ENCODE peak calls at places on chromosomes 5 and 9, in ten cellular contexts. One of them, this sample, is unnamed.

GRCh38 chr9:10062629-10063395 is 550.0 kb downstream of the PTPRD start:
- DNase-seq in NCI-H1092: no peak
- DNase-seq in M059J: peak; percentile 18
- DNase-seq in NCI-H460: no peak
- DNase-seq in HCEC 1CT: peak; percentile 56
- DNase-seq in activated naive CD8-positive, alpha-beta T cell treated with anti-CD3 and anti-CD28 coated beads, Interleukin-2, amount 50 U/mL, for 24 hours: no peak
- DNase-seq in SW480: no peak
- DNase-seq in NCI-H345: no peak
- DNase-seq in pancreas: no peak
- DNase-seq in adipocyte: peak; percentile 66
- DNase-seq in this sample: no peak

GRCh38 chr9:129321511-129322021 is 143.5 kb upstream of the IER5L start:
- DNase-seq in NCI-H1092: no peak
- DNase-seq in M059J: no peak
- DNase-seq in NCI-H460: no peak
- DNase-seq in HCEC 1CT: no peak
- DNase-seq in activated naive CD8-positive, alpha-beta T cell treated with anti-CD3 and anti-CD28 coated beads, Interleukin-2, amount 50 U/mL, for 24 hours: no peak
- DNase-seq in SW480: no peak
- DNase-seq in NCI-H345: no peak
- DNase-seq in pancreas: no peak
- DNase-seq in adipocyte: no peak
- DNase-seq in this sample: no peak

GRCh38 chr5:119304439-119304838 is 51.4 kb upstream of the TNFAIP8 start:
- DNase-seq in NCI-H1092: no peak
- DNase-seq in M059J: peak; percentile 35
- DNase-seq in NCI-H460: no peak
- DNase-seq in HCEC 1CT: peak; percentile 24
- DNase-seq in activated naive CD8-positive, alpha-beta T cell treated with anti-CD3 and anti-CD28 coated beads, Interleukin-2, amount 50 U/mL, for 24 hours: no peak
- DNase-seq in SW480: no peak
- DNase-seq in NCI-H345: no peak
- DNase-seq in pancreas: no peak
- DNase-seq in adipocyte: no peak
- DNase-seq in this sample: no peak

GRCh38 chr9:18707078-18707477 is 233.1 kb downstream of the ADAMTSL1 start:
- DNase-seq in NCI-H1092: no peak
- DNase-seq in M059J: no peak
- DNase-seq in NCI-H460: no peak
- DNase-seq in HCEC 1CT: no peak
- DNase-seq in activated naive CD8-positive, alpha-beta T cell treated with anti-CD3 and anti-CD28 coated beads, Interleukin-2, amount 50 U/mL, for 24 hours: no peak
- DNase-seq in SW480: no peak
- DNase-seq in NCI-H345: no peak
- DNase-seq in pancreas: no peak
- DNase-seq in adipocyte: peak; percentile 81
- DNase-seq in this sample: no peak

GRCh38 chr5:148963679-148964078 is 99.2 kb downstream of the SH3TC2 start:
- DNase-seq in NCI-H1092: no peak
- DNase-seq in M059J: no peak
- DNase-seq in NCI-H460: no peak
- DNase-seq in HCEC 1CT: no peak
- DNase-seq in activated naive CD8-positive, alpha-beta T cell treated with anti-CD3 and anti-CD28 coated beads, Interleukin-2, amount 50 U/mL, for 24 hours: no peak
- DNase-seq in SW480: no peak
- DNase-seq in NCI-H345: no peak
- DNase-seq in pancreas: no peak
- DNase-seq in adipocyte: no peak
- DNase-seq in this sample: no peak

GRCh38 chr5:21693591-21693990 is 1159.6 kb downstream of the CDH12 start:
- DNase-seq in NCI-H1092: no peak
- DNase-seq in M059J: no peak
- DNase-seq in NCI-H460: no peak
- DNase-seq in HCEC 1CT: no peak
- DNase-seq in activated naive CD8-positive, alpha-beta T cell treated with anti-CD3 and anti-CD28 coated beads, Interleukin-2, amount 50 U/mL, for 24 hours: no peak
- DNase-seq in SW480: no peak
- DNase-seq in NCI-H345: no peak
- DNase-seq in pancreas: no peak
- DNase-seq in adipocyte: no peak
- DNase-seq in this sample: no peak

GRCh38 chr9:136827794-136828473 is 14.3 kb upstream of the AJM1 start:
- DNase-seq in NCI-H1092: no peak
- DNase-seq in M059J: no peak
- DNase-seq in NCI-H460: no peak
- DNase-seq in HCEC 1CT: no peak
- DNase-seq in activated naive CD8-positive, alpha-beta T cell treated with anti-CD3 and anti-CD28 coated beads, Interleukin-2, amount 50 U/mL, for 24 hours: no peak
- DNase-seq in SW480: no peak
- DNase-seq in NCI-H345: no peak
- DNase-seq in pancreas: peak; percentile 44
- DNase-seq in adipocyte: no peak
- DNase-seq in this sample: no peak

GRCh38 chr5:92566113-92566767 is 1014.8 kb downstream of the NR2F1-AS1 start:
- DNase-seq in NCI-H1092: no peak
- DNase-seq in M059J: no peak
- DNase-seq in NCI-H460: no peak
- DNase-seq in HCEC 1CT: no peak
- DNase-seq in activated naive CD8-positive, alpha-beta T cell treated with anti-CD3 and anti-CD28 coated beads, Interleukin-2, amount 50 U/mL, for 24 hours: no peak
- DNase-seq in SW480: no peak
- DNase-seq in NCI-H345: no peak
- DNase-seq in pancreas: no peak
- DNase-seq in adipocyte: no peak
- DNase-seq in this sample: no peak

GRCh38 chr9:73412874-73413273 is 261.2 kb downstream of the ANXA1 start:
- DNase-seq in NCI-H1092: no peak
- DNase-seq in M059J: no peak
- DNase-seq in NCI-H460: no peak
- DNase-seq in HCEC 1CT: no peak
- DNase-seq in activated naive CD8-positive, alpha-beta T cell treated with anti-CD3 and anti-CD28 coated beads, Interleukin-2, amount 50 U/mL, for 24 hours: no peak
- DNase-seq in SW480: no peak
- DNase-seq in NCI-H345: no peak
- DNase-seq in pancreas: no peak
- DNase-seq in adipocyte: no peak
- DNase-seq in this sample: no peak

GRCh38 chr5:32504923-32505596 is 60.5 kb upstream of the ZFR start:
- DNase-seq in NCI-H1092: peak; percentile 91
- DNase-seq in M059J: peak; percentile 59
- DNase-seq in NCI-H460: no peak
- DNase-seq in HCEC 1CT: peak; percentile 90
- DNase-seq in activated naive CD8-positive, alpha-beta T cell treated with anti-CD3 and anti-CD28 coated beads, Interleukin-2, amount 50 U/mL, for 24 hours: no peak
- DNase-seq in SW480: no peak
- DNase-seq in NCI-H345: peak; percentile 81
- DNase-seq in pancreas: no peak
- DNase-seq in adipocyte: peak; percentile 96
- DNase-seq in this sample: no peak

GRCh38 chr9:88291853-88292252 is 96.4 kb upstream of the SPIN1 start:
- DNase-seq in NCI-H1092: no peak
- DNase-seq in M059J: no peak
- DNase-seq in NCI-H460: no peak
- DNase-seq in HCEC 1CT: no peak
- DNase-seq in activated naive CD8-positive, alpha-beta T cell treated with anti-CD3 and anti-CD28 coated beads, Interleukin-2, amount 50 U/mL, for 24 hours: no peak
- DNase-seq in SW480: no peak
- DNase-seq in NCI-H345: no peak
- DNase-seq in pancreas: no peak
- DNase-seq in adipocyte: no peak
- DNase-seq in this sample: no peak

GRCh38 chr9:107491081-107492053 is 1.8 kb upstream of the KLF4 start:
- DNase-seq in NCI-H1092: peak; percentile 17
- DNase-seq in M059J: peak; percentile 26
- DNase-seq in NCI-H460: no peak
- DNase-seq in HCEC 1CT: no peak
- DNase-seq in activated naive CD8-positive, alpha-beta T cell treated with anti-CD3 and anti-CD28 coated beads, Interleukin-2, amount 50 U/mL, for 24 hours: no peak
- DNase-seq in SW480: no peak
- DNase-seq in NCI-H345: no peak
- DNase-seq in pancreas: no peak
- DNase-seq in adipocyte: peak; percentile 3
- DNase-seq in this sample: no peak

GRCh38 chr5:31378838-31379237 is 153.1 kb downstream of the DROSHA start:
- DNase-seq in NCI-H1092: no peak
- DNase-seq in M059J: peak; percentile 58
- DNase-seq in NCI-H460: no peak
- DNase-seq in HCEC 1CT: no peak
- DNase-seq in activated naive CD8-positive, alpha-beta T cell treated with anti-CD3 and anti-CD28 coated beads, Interleukin-2, amount 50 U/mL, for 24 hours: no peak
- DNase-seq in SW480: no peak
- DNase-seq in NCI-H345: no peak
- DNase-seq in pancreas: no peak
- DNase-seq in adipocyte: peak; percentile 51
- DNase-seq in this sample: no peak

GRCh38 chr9:116959775-116960174 is 272.7 kb downstream of the TRIM32 start:
- DNase-seq in NCI-H1092: no peak
- DNase-seq in M059J: peak; percentile 87
- DNase-seq in NCI-H460: no peak
- DNase-seq in HCEC 1CT: no peak
- DNase-seq in activated naive CD8-positive, alpha-beta T cell treated with anti-CD3 and anti-CD28 coated beads, Interleukin-2, amount 50 U/mL, for 24 hours: no peak
- DNase-seq in SW480: no peak
- DNase-seq in NCI-H345: no peak
- DNase-seq in pancreas: no peak
- DNase-seq in adipocyte: no peak
- DNase-seq in this sample: no peak

GRCh38 chr9:134187110-134187531 is 22.8 kb upstream of the RNU6ATAC start:
- DNase-seq in NCI-H1092: no peak
- DNase-seq in M059J: no peak
- DNase-seq in NCI-H460: no peak
- DNase-seq in HCEC 1CT: no peak
- DNase-seq in activated naive CD8-positive, alpha-beta T cell treated with anti-CD3 and anti-CD28 coated beads, Interleukin-2, amount 50 U/mL, for 24 hours: no peak
- DNase-seq in SW480: no peak
- DNase-seq in NCI-H345: no peak
- DNase-seq in pancreas: no peak
- DNase-seq in adipocyte: no peak
- DNase-seq in this sample: no peak

This sample was measured in activated T-helper 2 cell treated with anti-CD3 and anti-CD28 coated beads, Interferon-gamma antibody, Interleukin-2, Interleukin-4, amounts not matched to agents 10 μg/mL and 5 μg/mL and 100 μg/mL, durations not matched to agents 14 hours and 24 hours and 36 hours.